ENCODE peak calls at places on chromosome 22, in six cellular contexts. One of them, this sample, is unnamed. For H3K4me1, the result is how much of the 10 kb centered on the place peaks cover.

GRCh38 chr22:49533886-49534285 is 293.8 kb downstream of the BRD1 start:
- DNase-seq in stomach: no peak
- DNase-seq in transverse colon: no peak
- DNase-seq in HCT116: no peak
- DNase-seq in SK-N-SH: no peak
- DNase-seq in H1: no peak
- DNase-seq in this sample: peak

GRCh38 chr22:19909350-19910179 is 32.0 kb upstream of the COMT start:
- DNase-seq in stomach: peak
- DNase-seq in transverse colon: peak
- DNase-seq in HCT116: peak
- DNase-seq in SK-N-SH: peak
- DNase-seq in H1: peak
- DNase-seq in this sample: peak

GRCh38 chr22:33023119-33023827 is 34.9 kb downstream of the SYN3 start:
- DNase-seq in stomach: no peak
- DNase-seq in transverse colon: no peak
- DNase-seq in HCT116: no peak
- DNase-seq in SK-N-SH: no peak
- DNase-seq in H1: peak
- DNase-seq in this sample: no peak

GRCh38 chr22:20881231-20881630 is 22.4 kb downstream of the SNAP29 start:
- DNase-seq in stomach: peak
- DNase-seq in transverse colon: no peak
- DNase-seq in HCT116: no peak
- DNase-seq in SK-N-SH: no peak
- DNase-seq in H1: no peak
- DNase-seq in this sample: no peak

GRCh38 chr22:34608716-34609115 is 457.2 kb upstream of the ISX start:
- DNase-seq in stomach: no peak
- DNase-seq in transverse colon: no peak
- DNase-seq in HCT116: no peak
- DNase-seq in SK-N-SH: no peak
- DNase-seq in H1: no peak
- DNase-seq in this sample: no peak

GRCh38 chr22:44999687-45000086 is 10.1 kb downstream of the PHF21B start:
- DNase-seq in stomach: no peak
- DNase-seq in transverse colon: no peak
- DNase-seq in HCT116: no peak
- DNase-seq in SK-N-SH: no peak
- DNase-seq in H1: no peak
- DNase-seq in this sample: no peak

GRCh38 chr22:19799322-19800190 is 39.0 kb downstream of the TBX1 start:
- DNase-seq in stomach: no peak
- DNase-seq in transverse colon: no peak
- DNase-seq in HCT116: no peak
- DNase-seq in SK-N-SH: peak
- DNase-seq in H1: no peak
- DNase-seq in this sample: peak

GRCh38 chr22:29136715-29137700 is 64.2 kb downstream of the KREMEN1 start:
- DNase-seq in stomach: no peak
- DNase-seq in transverse colon: no peak
- DNase-seq in HCT116: no peak
- DNase-seq in SK-N-SH: no peak
- DNase-seq in H1: no peak
- DNase-seq in this sample: peak

GRCh38 chr22:20606041-20606783 is 98.8 kb downstream of the MED15 start:
- DNase-seq in stomach: peak
- DNase-seq in transverse colon: peak
- DNase-seq in HCT116: peak
- DNase-seq in SK-N-SH: peak
- DNase-seq in H1: peak
- DNase-seq in this sample: no peak

GRCh38 chr22:32951807-32952153 is 106.4 kb downstream of the SYN3 start:
- DNase-seq in stomach: no peak
- DNase-seq in transverse colon: no peak
- DNase-seq in HCT116: no peak
- DNase-seq in SK-N-SH: peak
- DNase-seq in H1: no peak
- DNase-seq in this sample: no peak

GRCh38 chr22:19878461-19879247 is 24.0 kb upstream of the GNB1L start:
- DNase-seq in stomach: no peak
- DNase-seq in transverse colon: no peak
- DNase-seq in HCT116: no peak
- DNase-seq in SK-N-SH: peak
- DNase-seq in H1: peak
- DNase-seq in this sample: peak

GRCh38 chr22:47102648-47103047 is 340.2 kb downstream of the TBC1D22A start:
- DNase-seq in stomach: no peak
- DNase-seq in transverse colon: no peak
- DNase-seq in HCT116: no peak
- DNase-seq in SK-N-SH: no peak
- DNase-seq in H1: peak
- DNase-seq in this sample: peak

GRCh38 chr22:19995611-19996339 is 20.8 kb downstream of the ARVCF start:
- DNase-seq in stomach: no peak
- DNase-seq in transverse colon: no peak
- DNase-seq in HCT116: no peak
- DNase-seq in SK-N-SH: no peak
- DNase-seq in H1: no peak
- DNase-seq in this sample: no peak

GRCh38 chr22:43235445-43236400 is 48.8 kb upstream of the TTLL12 start:
- DNase-seq in stomach: no peak
- DNase-seq in transverse colon: no peak
- DNase-seq in HCT116: no peak
- DNase-seq in SK-N-SH: no peak
- DNase-seq in H1: no peak
- DNase-seq in this sample: no peak
- H3K4me1 ChIP-seq in stomach: under half
- H3K4me1 ChIP-seq in transverse colon: under half
- H3K4me1 ChIP-seq in HCT116: under half
- H3K4me1 ChIP-seq in SK-N-SH: under half
- H3K4me1 ChIP-seq in H1: under half
- H3K4me1 ChIP-seq in this sample: under half

DNA sequence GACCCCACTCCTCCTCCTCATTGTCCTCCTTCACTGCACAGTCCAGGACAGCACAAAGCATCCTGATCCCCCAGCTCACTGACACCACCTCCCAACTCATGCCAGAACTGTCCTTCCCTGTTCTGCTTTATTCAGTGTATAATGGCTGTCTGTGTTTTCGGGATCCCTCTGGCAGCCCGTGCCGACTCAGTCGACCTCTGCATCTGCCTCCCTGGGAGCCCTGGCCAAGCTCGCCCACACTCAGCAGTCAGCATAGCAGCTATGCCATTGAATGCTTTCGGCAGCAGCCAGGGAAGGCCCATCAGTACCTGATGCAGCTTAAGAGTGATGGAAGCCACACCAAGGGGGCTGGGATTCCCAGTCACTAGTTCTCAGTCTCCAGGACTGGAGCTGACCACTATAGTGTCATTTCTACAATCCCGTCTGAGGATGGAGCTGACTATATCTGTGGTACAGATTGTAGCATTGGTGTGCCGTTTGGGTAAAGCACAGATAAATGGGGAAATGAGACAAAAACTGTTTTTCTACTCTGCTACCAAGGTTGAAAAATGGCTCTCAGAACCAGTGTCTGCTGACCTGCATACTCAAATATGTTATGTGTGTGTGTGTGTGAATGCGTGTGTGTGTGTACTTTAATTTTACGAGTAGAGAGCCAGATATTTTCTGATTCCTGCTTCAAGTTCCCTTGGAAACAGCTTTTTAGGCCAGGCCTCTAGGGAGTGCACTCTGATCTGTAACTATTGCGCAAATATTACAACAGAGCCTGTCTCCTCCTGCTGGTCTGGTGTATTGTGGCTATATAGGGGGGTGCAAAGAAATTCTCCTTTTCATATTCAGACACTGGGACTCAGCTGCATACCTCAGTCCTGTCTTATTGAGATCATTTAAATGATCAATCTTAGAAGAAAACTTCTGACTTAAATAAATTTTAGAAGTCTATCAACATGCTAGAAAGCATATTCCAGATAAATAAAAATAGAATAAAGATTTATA is 78.8 kb upstream of the TOP3B start:
- DNase-seq in stomach: no peak
- DNase-seq in transverse colon: no peak
- DNase-seq in HCT116: peak
- DNase-seq in SK-N-SH: no peak
- DNase-seq in H1: no peak
- DNase-seq in this sample: no peak
- TF ChIP-seq POLR2AphosphoS5 in stomach: no peak
- TF ChIP-seq POLR2AphosphoS5 in transverse colon: no peak
- TF ChIP-seq POLR2AphosphoS5 in HCT116: no peak
- TF ChIP-seq POLR2AphosphoS5 in SK-N-SH: no peak
- TF ChIP-seq POLR2AphosphoS5 in H1: no peak
- TF ChIP-seq POLR2AphosphoS5 in this sample: no peak

GRCh38 chr22:25208743-25209505 is 9.3 kb downstream of the CRYBB3 start:
- DNase-seq in stomach: no peak
- DNase-seq in transverse colon: no peak
- DNase-seq in HCT116: no peak
- DNase-seq in SK-N-SH: no peak
- DNase-seq in H1: no peak
- DNase-seq in this sample: no peak

GRCh38 chr22:25210831-25211230 is 8.6 kb upstream of the CRYBB2 start:
- DNase-seq in stomach: no peak
- DNase-seq in transverse colon: no peak
- DNase-seq in HCT116: no peak
- DNase-seq in SK-N-SH: no peak
- DNase-seq in H1: no peak
- DNase-seq in this sample: no peak

GRCh38 chr22:25216230-25216629 is 3.2 kb upstream of the CRYBB2 start:
- DNase-seq in stomach: no peak
- DNase-seq in transverse colon: no peak
- DNase-seq in HCT116: no peak
- DNase-seq in SK-N-SH: no peak
- DNase-seq in H1: no peak
- DNase-seq in this sample: no peak

GRCh38 chr22:25213221-25213620 is 6.2 kb upstream of the CRYBB2 start:
- DNase-seq in stomach: no peak
- DNase-seq in transverse colon: no peak
- DNase-seq in HCT116: no peak
- DNase-seq in SK-N-SH: no peak
- DNase-seq in H1: no peak
- DNase-seq in this sample: no peak

DNA sequence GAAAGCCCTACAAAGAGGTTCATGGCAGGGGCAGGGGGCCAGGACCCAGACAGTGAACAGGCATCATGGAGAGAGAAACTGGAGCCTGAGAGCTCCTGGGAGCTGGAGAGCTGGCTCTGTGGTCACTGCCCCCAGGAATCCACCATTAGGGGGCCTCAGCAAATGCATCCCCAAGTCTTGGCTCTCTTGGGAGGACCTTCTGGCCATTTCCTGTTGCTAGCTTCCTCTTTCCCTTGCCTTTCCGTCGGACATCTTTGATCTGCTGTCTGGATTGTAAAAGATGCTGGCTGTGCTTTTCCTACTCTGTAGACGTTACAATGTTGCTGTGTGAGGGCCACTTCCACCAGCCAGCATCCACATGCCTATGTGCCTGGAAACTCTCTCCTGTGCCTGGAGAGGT is 7.1 kb upstream of the CRYBB2 start:
- DNase-seq in stomach: no peak
- DNase-seq in transverse colon: no peak
- DNase-seq in HCT116: no peak
- DNase-seq in SK-N-SH: no peak
- DNase-seq in H1: no peak
- DNase-seq in this sample: no peak
- H3K4me1 ChIP-seq in stomach: under half
- H3K4me1 ChIP-seq in transverse colon: under half
- H3K4me1 ChIP-seq in HCT116: under half
- H3K4me1 ChIP-seq in SK-N-SH: under half
- H3K4me1 ChIP-seq in H1: under half
- H3K4me1 ChIP-seq in this sample: under half

DNA sequence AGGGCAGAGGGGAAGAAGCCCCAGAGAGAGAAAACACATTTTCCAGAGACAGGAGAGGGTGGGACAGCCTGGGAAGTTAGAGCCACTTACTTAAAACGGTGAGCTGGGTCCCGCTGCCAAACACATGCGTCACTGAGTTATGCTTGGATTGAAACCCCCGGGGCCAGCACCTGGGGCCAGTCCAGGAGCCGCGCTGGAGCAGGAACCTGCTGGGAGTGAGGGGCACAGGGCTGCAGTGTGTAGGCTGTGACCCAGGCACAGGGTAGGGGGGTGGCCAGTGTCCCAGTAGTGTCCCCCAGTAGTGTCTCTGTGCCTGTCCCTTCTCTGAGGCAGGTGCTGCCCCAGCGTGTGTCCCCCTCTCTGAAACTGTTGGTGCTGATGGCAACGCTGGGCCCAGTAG is 5.2 kb downstream of the IGLL1 start:
- DNase-seq in stomach: no peak
- DNase-seq in transverse colon: no peak
- DNase-seq in HCT116: no peak
- DNase-seq in SK-N-SH: no peak
- DNase-seq in H1: no peak
- DNase-seq in this sample: no peak
- TF ChIP-seq POLR2AphosphoS5 in stomach: no peak
- TF ChIP-seq POLR2AphosphoS5 in transverse colon: no peak
- TF ChIP-seq POLR2AphosphoS5 in HCT116: no peak
- TF ChIP-seq POLR2AphosphoS5 in SK-N-SH: no peak
- TF ChIP-seq POLR2AphosphoS5 in H1: no peak
- TF ChIP-seq POLR2AphosphoS5 in this sample: no peak

GRCh38 chr22:31235076-31235475 is 23.0 kb downstream of the LIMK2 start:
- DNase-seq in stomach: no peak
- DNase-seq in transverse colon: no peak
- DNase-seq in HCT116: no peak
- DNase-seq in SK-N-SH: no peak
- DNase-seq in H1: no peak
- DNase-seq in this sample: no peak
- H3K4me1 ChIP-seq in stomach: half or more
- H3K4me1 ChIP-seq in transverse colon: under half
- H3K4me1 ChIP-seq in HCT116: under half
- H3K4me1 ChIP-seq in SK-N-SH: under half
- H3K4me1 ChIP-seq in H1: under half
- H3K4me1 ChIP-seq in this sample: under half

GRCh38 chr22:39526736-39527171 is 5.8 kb downstream of the RPS19BP1 start:
- DNase-seq in stomach: no peak
- DNase-seq in transverse colon: no peak
- DNase-seq in HCT116: no peak
- DNase-seq in SK-N-SH: no peak
- DNase-seq in H1: no peak
- DNase-seq in this sample: no peak
- TF ChIP-seq POLR2AphosphoS5 in stomach: no peak
- TF ChIP-seq POLR2AphosphoS5 in transverse colon: no peak
- TF ChIP-seq POLR2AphosphoS5 in HCT116: no peak
- TF ChIP-seq POLR2AphosphoS5 in SK-N-SH: no peak
- TF ChIP-seq POLR2AphosphoS5 in H1: peak
- TF ChIP-seq POLR2AphosphoS5 in this sample: no peak